ENCODE peak calls at places on chromosomes 5 and 9, in nine cellular contexts. Z is aorta; R is CD4-positive, alpha-beta T cell; E is nucleus accumbens; N is A172; M is colonic mucosa; T is NCI-H187; I is Kasumi-1; X is activated T-cell treated with anti-CD3 and anti-CD28 coated beads for 48 hours. O is an unnamed sample.

GRCh38 chr5:113806823-113807222 is 293.3 kb downstream of the YTHDC2 start:
- DNase-seq in Z (no peak), R (no peak), E (no peak), N (no peak), M (no peak), T (no peak), I (no peak), X (no peak), O (no peak)

GRCh38 chr5:8399471-8399870 is 530.5 kb downstream of the MTRR start:
- DNase-seq in Z (no peak), R (no peak), E (no peak), N (no peak), M (no peak), T (no peak), I (no peak), X (no peak), O (no peak)

GRCh38 chr5:10590226-10591047 is 26.6 kb downstream of the ANKRD33B start:
- DNase-seq in Z (no peak), R (no peak), E (no peak), N (peak), M (no peak), T (no peak), I (no peak), X (no peak), O (no peak)

GRCh38 chr5:71461360-71461759 is 5.9 kb downstream of the BDP1 start:
- DNase-seq in Z (no peak), R (no peak), E (no peak), N (no peak), M (no peak), T (no peak), I (no peak), X (no peak), O (no peak)

GRCh38 chr5:175207321-175208040 is 236.5 kb downstream of the DRD1 start:
- DNase-seq in Z (no peak), R (no peak), E (no peak), N (no peak), M (no peak), T (no peak), I (no peak), X (no peak), O (no peak)

GRCh38 chr5:34707451-34708107 is 51.5 kb downstream of the RAI14 start:
- DNase-seq in Z (no peak), R (no peak), E (no peak), N (peak), M (no peak), T (no peak), I (no peak), X (no peak), O (peak)

GRCh38 chr5:176542596-176543427 is 5.6 kb upstream of the RNF44 start:
- DNase-seq in Z (no peak), R (no peak), E (no peak), N (no peak), M (no peak), T (no peak), I (no peak), X (no peak), O (no peak)

GRCh38 chr5:178527458-178528307 is 62.5 kb downstream of the COL23A1 start:
- DNase-seq in Z (no peak), R (no peak), E (no peak), N (no peak), M (no peak), T (no peak), I (no peak), X (no peak), O (no peak)

GRCh38 chr9:124735121-124735520 is 36.0 kb downstream of the NR6A1 start:
- DNase-seq in Z (no peak), R (no peak), E (no peak), N (peak), M (no peak), T (no peak), I (no peak), X (no peak), O (no peak)

GRCh38 chr5:158463971-158464370 is 605.0 kb upstream of the CLINT1 start:
- DNase-seq in Z (no peak), R (no peak), E (no peak), N (no peak), M (no peak), T (no peak), I (no peak), X (peak), O (no peak)

GRCh38 chr9:137299938-137300337 is 2.1 kb downstream of the NRARP start:
- DNase-seq in Z (no peak), R (no peak), E (no peak), N (no peak), M (peak), T (no peak), I (no peak), X (no peak), O (peak)

GRCh38 chr9:114017741-114018715 is 60.1 kb downstream of the AMBP start:
- DNase-seq in Z (peak), R (no peak), E (no peak), N (no peak), M (peak), T (no peak), I (no peak), X (no peak), O (no peak)

GRCh38 chr9:35813434-35814105 is 1.3 kb downstream of the HINT2 start:
- DNase-seq in Z (no peak), R (no peak), E (no peak), N (no peak), M (no peak), T (no peak), I (no peak), X (no peak), O (peak)

GRCh38 chr5:138986186-138986775 is 111.1 kb upstream of the LRRTM2 start:
- DNase-seq in Z (no peak), R (no peak), E (no peak), N (no peak), M (no peak), T (no peak), I (no peak), X (no peak), O (no peak)

GRCh38 chr9:101359679-101360078 is 25.1 kb downstream of the BAAT start:
- DNase-seq in Z (no peak), R (no peak), E (no peak), N (no peak), M (no peak), T (no peak), I (no peak), X (no peak), O (no peak)

GRCh38 chr5:115097236-115097635 is 72.5 kb downstream of the TRIM36 start:
- DNase-seq in Z (no peak), R (no peak), E (no peak), N (peak), M (no peak), T (no peak), I (no peak), X (no peak), O (no peak)

GRCh38 chr5:154520861-154521453 is 42.9 kb upstream of the HAND1 start:
- DNase-seq in Z (no peak), R (no peak), E (peak), N (peak), M (peak), T (peak), I (peak), X (no peak), O (peak)

GRCh38 chr5:35830587-35830986 is 26.1 kb upstream of the IL7R start:
- DNase-seq in Z (no peak), R (no peak), E (no peak), N (no peak), M (no peak), T (no peak), I (no peak), X (no peak), O (no peak)

GRCh38 chr5:93810780-93811179 is 69.4 kb upstream of the POU5F2 start:
- DNase-seq in Z (no peak), R (no peak), E (no peak), N (no peak), M (no peak), T (no peak), I (no peak), X (no peak), O (no peak)

GRCh38 chr9:70156729-70157128 is 102.0 kb upstream of the SMC5 start:
- DNase-seq in Z (no peak), R (no peak), E (no peak), N (no peak), M (no peak), T (no peak), I (no peak), X (no peak), O (no peak)

GRCh38 chr9:74803366-74804017 is 84.2 kb downstream of the TRPM6 start:
- DNase-seq in Z (no peak), R (no peak), E (no peak), N (peak), M (peak), T (no peak), I (no peak), X (no peak), O (no peak)

GRCh38 chr5:7805379-7805778 is 45.6 kb downstream of the CFAP90 start:
- DNase-seq in Z (no peak), R (no peak), E (no peak), N (no peak), M (no peak), T (no peak), I (peak), X (no peak), O (no peak)

GRCh38 chr9:109253637-109254284 is 67.1 kb downstream of the EPB41L4B start:
- DNase-seq in Z (no peak), R (no peak), E (no peak), N (peak), M (no peak), T (no peak), I (no peak), X (no peak), O (no peak)

O was measured in A673.